ENCODE peak calls at places on chromosome 2, in nine cellular contexts. One of them, this sample, is unnamed.

GRCh38 chr2:241907171-241907570 is 37.6 kb downstream of the RTP5 start:
- DNase-seq in ELR: no peak
- DNase-seq in activated CD4-positive, alpha-beta T cell treated with anti-CD3 and anti-CD28 coated beads, Interleukin-2, amount 50 U/mL, for 24 hours: no peak
- DNase-seq in naive thymus-derived CD8-positive, alpha-beta T cell: no peak
- DNase-seq in globus pallidus: no peak
- DNase-seq in MCF 10A: no peak
- DNase-seq in stimulated activated CD4-positive, alpha-beta T cell treated with anti-CD3 and anti-CD28 coated beads, Interleukin-4, amount 100 ng/mL, for 1 hour: no peak
- DNase-seq in kidney tubule cell: no peak
- DNase-seq in AG08396: no peak
- DNase-seq in this sample: no peak

GRCh38 chr2:2886934-2887333 is 490.7 kb downstream of the EIPR1 start:
- DNase-seq in naive thymus-derived CD8-positive, alpha-beta T cell: no peak
- DNase-seq in globus pallidus: no peak
- DNase-seq in ELR: no peak
- DNase-seq in kidney tubule cell: no peak
- DNase-seq in activated CD4-positive, alpha-beta T cell treated with anti-CD3 and anti-CD28 coated beads, Interleukin-2, amount 50 U/mL, for 24 hours: no peak
- DNase-seq in MCF 10A: no peak
- DNase-seq in AG08396: no peak
- DNase-seq in stimulated activated CD4-positive, alpha-beta T cell treated with anti-CD3 and anti-CD28 coated beads, Interleukin-4, amount 100 ng/mL, for 1 hour: no peak
- DNase-seq in this sample: no peak

GRCh38 chr2:158644139-158644538 is 151.0 kb upstream of the DAPL1 start:
- DNase-seq in kidney tubule cell: peak
- DNase-seq in globus pallidus: no peak
- DNase-seq in MCF 10A: no peak
- DNase-seq in naive thymus-derived CD8-positive, alpha-beta T cell: no peak
- DNase-seq in stimulated activated CD4-positive, alpha-beta T cell treated with anti-CD3 and anti-CD28 coated beads, Interleukin-4, amount 100 ng/mL, for 1 hour: no peak
- DNase-seq in ELR: peak
- DNase-seq in activated CD4-positive, alpha-beta T cell treated with anti-CD3 and anti-CD28 coated beads, Interleukin-2, amount 50 U/mL, for 24 hours: no peak
- DNase-seq in AG08396: peak
- DNase-seq in this sample: no peak

GRCh38 chr2:68027959-68028358 is 34.8 kb downstream of the C1D start:
- DNase-seq in naive thymus-derived CD8-positive, alpha-beta T cell: no peak
- DNase-seq in MCF 10A: no peak
- DNase-seq in AG08396: peak
- DNase-seq in kidney tubule cell: no peak
- DNase-seq in globus pallidus: no peak
- DNase-seq in ELR: peak
- DNase-seq in stimulated activated CD4-positive, alpha-beta T cell treated with anti-CD3 and anti-CD28 coated beads, Interleukin-4, amount 100 ng/mL, for 1 hour: no peak
- DNase-seq in activated CD4-positive, alpha-beta T cell treated with anti-CD3 and anti-CD28 coated beads, Interleukin-2, amount 50 U/mL, for 24 hours: no peak
- DNase-seq in this sample: peak

GRCh38 chr2:183244300-183244849 is 120.1 kb downstream of the NUP35 start:
- DNase-seq in kidney tubule cell: no peak
- DNase-seq in AG08396: no peak
- DNase-seq in globus pallidus: no peak
- DNase-seq in stimulated activated CD4-positive, alpha-beta T cell treated with anti-CD3 and anti-CD28 coated beads, Interleukin-4, amount 100 ng/mL, for 1 hour: no peak
- DNase-seq in ELR: no peak
- DNase-seq in MCF 10A: no peak
- DNase-seq in naive thymus-derived CD8-positive, alpha-beta T cell: no peak
- DNase-seq in activated CD4-positive, alpha-beta T cell treated with anti-CD3 and anti-CD28 coated beads, Interleukin-2, amount 50 U/mL, for 24 hours: no peak
- DNase-seq in this sample: no peak

GRCh38 chr2:55232863-55233657 is 572 bp downstream of the RPS27A start:
- DNase-seq in stimulated activated CD4-positive, alpha-beta T cell treated with anti-CD3 and anti-CD28 coated beads, Interleukin-4, amount 100 ng/mL, for 1 hour: peak
- DNase-seq in activated CD4-positive, alpha-beta T cell treated with anti-CD3 and anti-CD28 coated beads, Interleukin-2, amount 50 U/mL, for 24 hours: peak
- DNase-seq in naive thymus-derived CD8-positive, alpha-beta T cell: peak
- DNase-seq in kidney tubule cell: peak
- DNase-seq in globus pallidus: no peak
- DNase-seq in ELR: peak
- DNase-seq in AG08396: peak
- DNase-seq in MCF 10A: peak
- DNase-seq in this sample: peak

GRCh38 chr2:10072656-10073480 is 7.3 kb downstream of the CYS1 start:
- DNase-seq in kidney tubule cell: peak
- DNase-seq in globus pallidus: peak
- DNase-seq in stimulated activated CD4-positive, alpha-beta T cell treated with anti-CD3 and anti-CD28 coated beads, Interleukin-4, amount 100 ng/mL, for 1 hour: peak
- DNase-seq in naive thymus-derived CD8-positive, alpha-beta T cell: peak
- DNase-seq in MCF 10A: peak
- DNase-seq in AG08396: peak
- DNase-seq in ELR: peak
- DNase-seq in activated CD4-positive, alpha-beta T cell treated with anti-CD3 and anti-CD28 coated beads, Interleukin-2, amount 50 U/mL, for 24 hours: peak
- DNase-seq in this sample: peak

GRCh38 chr2:106781196-106781595 is 104.8 kb downstream of the ST6GAL2 start:
- DNase-seq in AG08396: no peak
- DNase-seq in ELR: no peak
- DNase-seq in stimulated activated CD4-positive, alpha-beta T cell treated with anti-CD3 and anti-CD28 coated beads, Interleukin-4, amount 100 ng/mL, for 1 hour: no peak
- DNase-seq in MCF 10A: no peak
- DNase-seq in globus pallidus: no peak
- DNase-seq in naive thymus-derived CD8-positive, alpha-beta T cell: no peak
- DNase-seq in kidney tubule cell: peak
- DNase-seq in activated CD4-positive, alpha-beta T cell treated with anti-CD3 and anti-CD28 coated beads, Interleukin-2, amount 50 U/mL, for 24 hours: no peak
- DNase-seq in this sample: no peak

GRCh38 chr2:27856386-27856785 is 33.8 kb downstream of the RBKS start:
- DNase-seq in globus pallidus: no peak
- DNase-seq in naive thymus-derived CD8-positive, alpha-beta T cell: no peak
- DNase-seq in stimulated activated CD4-positive, alpha-beta T cell treated with anti-CD3 and anti-CD28 coated beads, Interleukin-4, amount 100 ng/mL, for 1 hour: no peak
- DNase-seq in ELR: no peak
- DNase-seq in kidney tubule cell: no peak
- DNase-seq in MCF 10A: no peak
- DNase-seq in AG08396: no peak
- DNase-seq in activated CD4-positive, alpha-beta T cell treated with anti-CD3 and anti-CD28 coated beads, Interleukin-2, amount 50 U/mL, for 24 hours: no peak
- DNase-seq in this sample: no peak

GRCh38 chr2:97718051-97718882 is 4.9 kb downstream of the ZAP70 start:
- DNase-seq in naive thymus-derived CD8-positive, alpha-beta T cell: peak
- DNase-seq in AG08396: no peak
- DNase-seq in stimulated activated CD4-positive, alpha-beta T cell treated with anti-CD3 and anti-CD28 coated beads, Interleukin-4, amount 100 ng/mL, for 1 hour: peak
- DNase-seq in kidney tubule cell: no peak
- DNase-seq in ELR: no peak
- DNase-seq in MCF 10A: no peak
- DNase-seq in activated CD4-positive, alpha-beta T cell treated with anti-CD3 and anti-CD28 coated beads, Interleukin-2, amount 50 U/mL, for 24 hours: peak
- DNase-seq in globus pallidus: no peak
- DNase-seq in this sample: no peak

GRCh38 chr2:36413218-36413617 is 57.6 kb downstream of the CRIM1 start:
- DNase-seq in globus pallidus: peak
- DNase-seq in stimulated activated CD4-positive, alpha-beta T cell treated with anti-CD3 and anti-CD28 coated beads, Interleukin-4, amount 100 ng/mL, for 1 hour: no peak
- DNase-seq in AG08396: no peak
- DNase-seq in activated CD4-positive, alpha-beta T cell treated with anti-CD3 and anti-CD28 coated beads, Interleukin-2, amount 50 U/mL, for 24 hours: no peak
- DNase-seq in naive thymus-derived CD8-positive, alpha-beta T cell: no peak
- DNase-seq in MCF 10A: no peak
- DNase-seq in ELR: no peak
- DNase-seq in kidney tubule cell: no peak
- DNase-seq in this sample: no peak

GRCh38 chr2:36351291-36352023 is 4.1 kb upstream of the CRIM1 start:
- DNase-seq in naive thymus-derived CD8-positive, alpha-beta T cell: no peak
- DNase-seq in kidney tubule cell: no peak
- DNase-seq in activated CD4-positive, alpha-beta T cell treated with anti-CD3 and anti-CD28 coated beads, Interleukin-2, amount 50 U/mL, for 24 hours: no peak
- DNase-seq in AG08396: no peak
- DNase-seq in MCF 10A: no peak
- DNase-seq in ELR: no peak
- DNase-seq in globus pallidus: no peak
- DNase-seq in stimulated activated CD4-positive, alpha-beta T cell treated with anti-CD3 and anti-CD28 coated beads, Interleukin-4, amount 100 ng/mL, for 1 hour: no peak
- DNase-seq in this sample: peak

GRCh38 chr2:101718993-101719571 is 21.6 kb downstream of the MAP4K4 start:
- DNase-seq in globus pallidus: no peak
- DNase-seq in activated CD4-positive, alpha-beta T cell treated with anti-CD3 and anti-CD28 coated beads, Interleukin-2, amount 50 U/mL, for 24 hours: peak
- DNase-seq in ELR: peak
- DNase-seq in stimulated activated CD4-positive, alpha-beta T cell treated with anti-CD3 and anti-CD28 coated beads, Interleukin-4, amount 100 ng/mL, for 1 hour: peak
- DNase-seq in kidney tubule cell: peak
- DNase-seq in MCF 10A: no peak
- DNase-seq in AG08396: no peak
- DNase-seq in naive thymus-derived CD8-positive, alpha-beta T cell: peak
- DNase-seq in this sample: peak

This sample was measured in PC-3.